ENCODE peak calls at places on chromosomes 11 and 22, in six cellular contexts. F, T, V, D, R and O are unnamed samples.

GRCh38 chr11:125971618-125972017 is 25.8 kb downstream of the VSIG10L2 start:
- DNase-seq in F (no peak), T (no peak), V (no peak), D (no peak), R (no peak), O (no peak)

GRCh38 chr11:129790131-129790530 is 25.5 kb upstream of the TMEM45B start:
- DNase-seq in F (no peak), T (no peak), V (no peak), D (no peak), R (no peak), O (no peak)

GRCh38 chr11:12318791-12319733 is 58.3 kb upstream of the PARVA start:
- DNase-seq in F (peak), T (no peak), V (peak), D (no peak), R (peak), O (no peak)

GRCh38 chr11:86499723-86500129 is 125.0 kb downstream of the CCDC81 start:
- DNase-seq in F (no peak), T (no peak), V (no peak), D (peak), R (peak), O (no peak)

GRCh38 chr22:44595841-44596341 is 97.9 kb upstream of the RTL6 start:
- DNase-seq in F (peak), T (no peak), V (peak), D (no peak), R (peak), O (no peak)

GRCh38 chr11:76209956-76210885 is 3.9 kb upstream of the WNT11 start:
- DNase-seq in F (peak), T (no peak), V (peak), D (peak), R (peak), O (peak)

GRCh38 chr11:113114452-113115027 is 153.3 kb downstream of the NCAM1 start:
- DNase-seq in F (peak), T (no peak), V (peak), D (peak), R (peak), O (peak)

GRCh38 chr11:28049338-28050216 is 58.4 kb downstream of the KIF18A start:
- DNase-seq in F (peak), T (no peak), V (peak), D (no peak), R (no peak), O (no peak)

GRCh38 chr11:14317659-14318325 is 41.2 kb downstream of the RRAS2 start:
- DNase-seq in F (no peak), T (no peak), V (no peak), D (no peak), R (no peak), O (no peak)

GRCh38 chr22:45887202-45888131 is 89.5 kb downstream of the WNT7B start:
- DNase-seq in F (no peak), T (no peak), V (no peak), D (peak), R (peak), O (no peak)

GRCh38 chr11:109304159-109304558 is 117.8 kb upstream of the C11orf87 start:
- DNase-seq in F (peak), T (no peak), V (no peak), D (no peak), R (no peak), O (no peak)

GRCh38 chr11:78991681-78992080 is 417.0 kb upstream of the NARS2 start:
- DNase-seq in F (no peak), T (no peak), V (no peak), D (no peak), R (no peak), O (no peak)

GRCh38 chr11:128040603-128041002 is 546.8 kb downstream of the ETS1 start:
- DNase-seq in F (peak), T (no peak), V (no peak), D (no peak), R (no peak), O (no peak)

GRCh38 chr22:39778055-39778454 is 115.5 kb downstream of the ENTHD1 start:
- DNase-seq in F (no peak), T (no peak), V (no peak), D (no peak), R (no peak), O (no peak)

GRCh38 chr11:20207781-20208621 is 47.7 kb upstream of the DBX1 start:
- DNase-seq in F (no peak), T (no peak), V (no peak), D (no peak), R (no peak), O (no peak)

GRCh38 chr11:87259731-87260130 is 222.0 kb downstream of the TMEM135 start:
- DNase-seq in F (no peak), T (no peak), V (no peak), D (no peak), R (no peak), O (no peak)

GRCh38 chr11:27022659-27023251 is 17.9 kb upstream of the BBOX1 start:
- DNase-seq in F (no peak), T (no peak), V (no peak), D (no peak), R (no peak), O (no peak)

GRCh38 chr11:104337273-104337672 is 173.3 kb upstream of the PDGFD start:
- DNase-seq in F (no peak), T (no peak), V (no peak), D (no peak), R (no peak), O (no peak)

GRCh38 chr11:96074551-96075309 is 150.8 kb upstream of the MTMR2 start:
- DNase-seq in F (no peak), T (no peak), V (no peak), D (no peak), R (no peak), O (no peak)

GRCh38 chr22:49780281-49780991 is 47.2 kb downstream of the BRD1 start:
- DNase-seq in F (peak), T (no peak), V (no peak), D (no peak), R (no peak), O (no peak)

GRCh38 chr22:35524966-35525686 is 15.5 kb upstream of the RASD2 start:
- DNase-seq in F (no peak), T (no peak), V (no peak), D (no peak), R (peak), O (no peak)

GRCh38 chr11:11463397-11463796 is 110.3 kb upstream of the CSNK2A3 start:
- DNase-seq in F (no peak), T (no peak), V (no peak), D (no peak), R (no peak), O (no peak)

GRCh38 chr11:84381666-84382065 is 1095.5 kb upstream of the CCDC90B start:
- DNase-seq in F (no peak), T (no peak), V (no peak), D (no peak), R (no peak), O (no peak)

GRCh38 chr22:45972868-45973212 is 4.1 kb downstream of the WNT7B start:
- DNase-seq in F (no peak), T (no peak), V (no peak), D (no peak), R (no peak), O (no peak)

GRCh38 chr11:65013692-65014145 is 241 bp upstream of the ARL2 start:
- DNase-seq in F (peak), T (peak), V (peak), D (peak), R (peak), O (peak)

GRCh38 chr11:65008873-65009272 is 5.1 kb upstream of the ARL2 start:
- DNase-seq in F (no peak), T (no peak), V (no peak), D (no peak), R (no peak), O (no peak)

GRCh38 chr11:65014146-65014960 is at the start of gene ARL2:
- DNase-seq in F (peak), T (peak), V (no peak), D (peak), R (peak), O (no peak)

GRCh38 chr11:65016705-65017104 is 2.7 kb downstream of the ARL2 start:
- DNase-seq in F (no peak), T (no peak), V (no peak), D (no peak), R (no peak), O (no peak)

DNA sequence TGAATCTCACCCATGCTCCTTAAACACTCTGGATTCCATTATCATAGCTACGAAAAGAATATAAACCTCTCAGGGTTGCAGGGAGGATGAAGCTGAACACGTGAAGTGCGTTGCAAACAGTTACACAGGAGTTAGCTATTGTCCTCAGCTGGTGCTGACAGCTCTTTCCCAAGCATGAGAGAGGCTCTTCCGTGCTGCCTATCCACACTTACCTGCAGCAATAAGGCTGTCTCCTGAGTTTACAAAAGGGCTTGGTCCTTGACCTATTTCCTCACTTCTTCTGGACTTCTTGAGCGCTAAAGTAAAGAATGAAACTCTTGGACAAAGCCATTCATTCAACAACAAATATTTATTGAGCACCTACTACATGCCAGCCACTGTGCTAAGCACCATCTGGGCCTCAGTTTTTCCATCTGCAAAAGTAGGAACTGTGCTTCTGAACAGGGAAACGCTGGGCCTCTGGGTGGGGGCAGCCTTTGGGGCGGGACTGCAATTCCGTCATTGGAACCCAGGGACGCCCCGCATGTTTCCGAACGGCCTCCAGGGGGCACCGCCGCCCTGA is 749 bp upstream of the ARL2 start:
- DNase-seq in F (peak), T (peak), V (peak), D (peak), R (peak), O (peak)
- TF ChIP-seq CTCF in F (peak), T (no peak), V (peak), D (peak), R (peak), O (no peak)

DNA sequence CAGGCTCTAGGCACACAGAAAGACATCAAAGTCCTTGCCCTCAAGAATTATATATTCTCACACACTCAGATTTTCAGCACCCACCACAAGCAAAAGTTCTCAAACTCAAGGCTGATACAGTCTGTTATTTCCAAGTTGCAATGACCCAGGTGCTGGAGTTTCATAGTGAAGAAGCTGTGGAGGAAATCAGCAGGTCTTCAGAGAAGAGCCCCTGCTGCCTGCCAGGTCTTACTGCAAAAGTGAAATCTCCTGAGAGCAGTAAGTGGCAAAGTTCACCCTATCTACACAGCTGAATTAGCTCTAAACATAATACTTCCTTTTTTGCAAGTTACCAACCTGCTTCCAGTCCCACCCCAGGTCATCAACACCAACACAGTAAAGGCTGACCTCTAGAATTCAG is 64.6 kb downstream of the RPL27A start:
- DNase-seq in F (no peak), T (no peak), V (no peak), D (no peak), R (no peak), O (no peak)
- TF ChIP-seq CTCF in F (no peak), T (no peak), V (no peak), D (no peak), R (no peak), O (no peak)

DNA sequence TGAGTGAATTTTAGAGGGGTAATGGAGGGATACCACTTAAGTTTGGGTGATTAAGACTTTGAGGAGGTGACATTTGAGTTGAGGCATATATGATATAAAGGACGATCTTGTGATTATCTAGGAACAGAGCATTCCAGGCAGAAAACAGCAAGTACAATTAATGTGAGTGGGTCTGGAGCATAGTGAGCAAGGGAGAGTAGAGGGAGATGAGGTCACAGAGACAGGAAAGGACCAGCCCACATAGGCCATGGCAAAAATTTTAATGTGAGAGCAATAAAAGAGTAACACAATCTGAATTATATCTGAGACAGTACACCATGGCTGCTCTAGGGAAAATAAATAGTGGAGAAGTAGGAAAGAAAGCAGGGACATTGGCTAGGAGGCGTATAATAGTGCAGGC is 14.5 kb upstream of the HSPA8 start:
- DNase-seq in F (no peak), T (no peak), V (no peak), D (no peak), R (no peak), O (no peak)
- TF ChIP-seq CTCF in F (no peak), T (no peak), V (no peak), D (no peak), R (no peak), O (no peak)

GRCh38 chr11:46607516-46607915 is 9.5 kb downstream of the HARBI1 start:
- DNase-seq in F (no peak), T (no peak), V (no peak), D (no peak), R (no peak), O (no peak)

GRCh38 chr11:46601129-46601528 is 7.3 kb upstream of the AMBRA1 start:
- DNase-seq in F (no peak), T (no peak), V (no peak), D (no peak), R (no peak), O (no peak)

GRCh38 chr11:46600162-46600561 is 6.3 kb upstream of the AMBRA1 start:
- DNase-seq in F (no peak), T (no peak), V (no peak), D (no peak), R (no peak), O (no peak)

GRCh38 chr11:46603704-46604308 is 10.0 kb upstream of the AMBRA1 start:
- DNase-seq in F (no peak), T (no peak), V (no peak), D (no peak), R (no peak), O (no peak)

DNA sequence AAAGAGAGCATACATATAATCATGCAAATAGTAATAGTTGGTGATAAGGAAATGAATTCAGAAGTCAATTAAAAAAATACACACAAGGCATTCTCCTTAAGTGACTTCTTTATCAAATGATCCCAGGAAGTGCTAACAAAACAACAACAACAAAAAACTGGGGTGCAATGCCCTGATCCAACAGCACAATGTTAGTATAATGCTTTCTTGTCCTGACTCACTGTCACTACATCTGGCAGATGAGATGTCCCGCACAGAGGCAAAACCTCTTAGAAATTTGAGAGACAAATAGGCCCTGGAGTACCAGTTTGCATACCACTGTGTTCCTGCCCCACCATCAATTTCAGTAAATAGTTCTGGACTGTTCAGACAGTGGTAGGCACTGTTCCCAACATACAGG is 11.0 kb upstream of the AMBRA1 start:
- DNase-seq in F (no peak), T (no peak), V (no peak), D (no peak), R (no peak), O (no peak)
- TF ChIP-seq CTCF in F (no peak), T (no peak), V (no peak), D (no peak), R (no peak), O (no peak)

DNA sequence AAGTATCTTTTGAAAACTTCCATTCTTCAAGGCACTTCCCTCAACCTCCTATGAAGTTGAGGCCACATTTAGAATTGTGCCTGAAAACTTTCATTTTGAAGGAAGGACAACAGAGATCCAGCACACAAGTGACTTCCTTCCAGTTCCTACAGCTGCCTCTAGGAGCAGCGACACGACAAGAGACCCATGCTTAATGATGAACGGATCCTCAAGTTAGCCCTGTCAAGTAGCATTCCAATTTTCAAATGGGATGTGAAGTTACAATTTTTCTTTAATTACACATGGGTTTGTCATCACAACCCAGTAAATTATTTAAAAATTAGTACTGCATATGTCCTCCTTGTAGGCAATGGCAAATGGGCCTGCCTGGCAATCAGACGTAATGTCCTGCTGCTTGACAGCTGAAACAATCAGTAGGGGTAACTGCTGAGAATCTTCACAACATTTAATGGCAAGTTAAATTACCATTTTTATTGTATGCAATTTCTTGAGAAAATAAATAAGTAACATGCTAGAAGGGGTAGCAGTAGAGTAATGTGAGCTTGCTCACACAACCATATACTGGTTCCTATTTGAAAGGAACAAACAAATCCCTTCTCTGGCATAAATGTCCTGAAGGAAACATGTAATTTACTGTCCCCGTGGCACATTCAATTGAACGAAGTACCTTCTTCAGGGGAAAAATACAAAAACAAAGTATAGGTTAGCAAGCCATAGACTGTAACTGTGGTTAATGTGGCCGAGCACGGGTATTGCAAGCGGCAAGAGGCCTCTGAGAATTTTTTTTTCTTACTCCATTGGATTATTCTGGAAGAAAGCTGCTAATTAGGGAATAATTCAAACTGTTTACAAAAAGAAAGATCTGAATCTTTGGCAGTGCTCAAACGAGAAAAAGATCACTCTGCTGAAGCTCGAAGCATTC is 288.3 kb downstream of the CADM1 start:
- DNase-seq in F (no peak), T (no peak), V (no peak), D (no peak), R (no peak), O (no peak)
- TF ChIP-seq CTCF in F (no peak), T (no peak), V (peak), D (no peak), R (no peak), O (no peak)